ENCODE peak calls at places on chromosome 20, in four cellular contexts. One of them, this sample, is unnamed.

GRCh38 chr20:23295934-23296333 is 54.7 kb upstream of the NXT1 start:
- DNase-seq in HCT116: no peak
- DNase-seq in GM12878: no peak
- DNase-seq in ovary: no peak
- DNase-seq in this sample: peak; percentile 15

GRCh38 chr20:49698477-49698876 is 15.2 kb downstream of the B4GALT5 start:
- DNase-seq in HCT116: no peak
- DNase-seq in GM12878: no peak
- DNase-seq in ovary: no peak
- DNase-seq in this sample: no peak

GRCh38 chr20:43536041-43536816 is 22.6 kb upstream of the SGK2 start:
- DNase-seq in HCT116: no peak
- DNase-seq in GM12878: no peak
- DNase-seq in ovary: no peak
- DNase-seq in this sample: no peak

GRCh38 chr20:23497458-23498026 is 6.6 kb downstream of the CST8 start:
- DNase-seq in HCT116: no peak
- DNase-seq in GM12878: peak; percentile 17
- DNase-seq in ovary: no peak
- DNase-seq in this sample: no peak

GRCh38 chr20:53833333-53834043 is 236.9 kb downstream of the BCAS1 start:
- DNase-seq in HCT116: no peak
- DNase-seq in GM12878: no peak
- DNase-seq in ovary: no peak
- DNase-seq in this sample: no peak

GRCh38 chr20:54510546-54511129 is 35.2 kb downstream of the DOK5 start:
- DNase-seq in HCT116: no peak
- DNase-seq in GM12878: no peak
- DNase-seq in ovary: no peak
- DNase-seq in this sample: no peak

GRCh38 chr20:60138263-60139127 is 180.3 kb downstream of the CDH26 start:
- DNase-seq in HCT116: no peak
- DNase-seq in GM12878: no peak
- DNase-seq in ovary: peak; percentile 39
- DNase-seq in this sample: no peak

GRCh38 chr20:44142416-44142815 is 44.6 kb downstream of the JPH2 start:
- DNase-seq in HCT116: no peak
- DNase-seq in GM12878: no peak
- DNase-seq in ovary: no peak
- DNase-seq in this sample: no peak

GRCh38 chr20:35312348-35312747 is 20.1 kb upstream of the FAM83C start:
- DNase-seq in HCT116: peak; percentile 62
- DNase-seq in GM12878: peak; percentile 7
- DNase-seq in ovary: no peak
- DNase-seq in this sample: no peak

GRCh38 chr20:33963756-33964155 is 30.0 kb upstream of the RALY start:
- DNase-seq in HCT116: no peak
- DNase-seq in GM12878: no peak
- DNase-seq in ovary: no peak
- DNase-seq in this sample: peak; percentile 64

GRCh38 chr20:35030136-35030535 is 62.5 kb downstream of the TRPC4AP start:
- DNase-seq in HCT116: no peak
- DNase-seq in GM12878: no peak
- DNase-seq in ovary: no peak
- DNase-seq in this sample: no peak

GRCh38 chr20:34037121-34037520 is 43.4 kb downstream of the RALY start:
- DNase-seq in HCT116: no peak
- DNase-seq in GM12878: no peak
- DNase-seq in ovary: peak; percentile 25
- DNase-seq in this sample: no peak

GRCh38 chr20:32968833-32969241 is 35.4 kb downstream of the SUN5 start:
- DNase-seq in HCT116: no peak
- DNase-seq in GM12878: no peak
- DNase-seq in ovary: no peak
- DNase-seq in this sample: no peak

GRCh38 chr20:20410678-20411077 is 42.8 kb downstream of the INSM1 start:
- DNase-seq in HCT116: no peak
- DNase-seq in GM12878: no peak
- DNase-seq in ovary: peak; percentile 32
- DNase-seq in this sample: no peak

GRCh38 chr20:23205656-23206055 is 119.5 kb upstream of the CD93 start:
- DNase-seq in HCT116: no peak
- DNase-seq in GM12878: no peak
- DNase-seq in ovary: no peak
- DNase-seq in this sample: peak; percentile 75

GRCh38 chr20:23294166-23294565 is 56.4 kb upstream of the NXT1 start:
- DNase-seq in HCT116: no peak
- DNase-seq in GM12878: no peak
- DNase-seq in ovary: no peak
- DNase-seq in this sample: no peak

GRCh38 chr20:7585126-7585679 is 355.1 kb downstream of the HAO1 start:
- DNase-seq in HCT116: no peak
- DNase-seq in GM12878: no peak
- DNase-seq in ovary: no peak
- DNase-seq in this sample: no peak

GRCh38 chr20:3173582-3174441 is 463 bp upstream of the LZTS3 start:
- DNase-seq in HCT116: peak; percentile 38
- DNase-seq in GM12878: no peak
- DNase-seq in ovary: peak; percentile 94
- DNase-seq in this sample: peak; percentile 98

GRCh38 chr20:38291961-38292360 is 12.0 kb upstream of the BPI start:
- DNase-seq in HCT116: no peak
- DNase-seq in GM12878: no peak
- DNase-seq in ovary: no peak
- DNase-seq in this sample: no peak

GRCh38 chr20:59962155-59962554 is 3.9 kb downstream of the CDH26 start:
- DNase-seq in HCT116: no peak
- DNase-seq in GM12878: no peak
- DNase-seq in ovary: no peak
- DNase-seq in this sample: no peak

GRCh38 chr20:18052856-18053255 is 4.9 kb downstream of the OVOL2 start:
- DNase-seq in HCT116: no peak
- DNase-seq in GM12878: no peak
- DNase-seq in ovary: no peak
- DNase-seq in this sample: no peak

GRCh38 chr20:3927486-3928291 is 38.5 kb downstream of the PANK2 start:
- DNase-seq in HCT116: no peak
- DNase-seq in GM12878: no peak
- DNase-seq in ovary: no peak
- DNase-seq in this sample: peak; percentile 81

GRCh38 chr20:61520761-61521460 is 268.9 kb downstream of the CDH4 start:
- DNase-seq in HCT116: no peak
- DNase-seq in GM12878: no peak
- DNase-seq in ovary: no peak
- DNase-seq in this sample: no peak

DNA sequence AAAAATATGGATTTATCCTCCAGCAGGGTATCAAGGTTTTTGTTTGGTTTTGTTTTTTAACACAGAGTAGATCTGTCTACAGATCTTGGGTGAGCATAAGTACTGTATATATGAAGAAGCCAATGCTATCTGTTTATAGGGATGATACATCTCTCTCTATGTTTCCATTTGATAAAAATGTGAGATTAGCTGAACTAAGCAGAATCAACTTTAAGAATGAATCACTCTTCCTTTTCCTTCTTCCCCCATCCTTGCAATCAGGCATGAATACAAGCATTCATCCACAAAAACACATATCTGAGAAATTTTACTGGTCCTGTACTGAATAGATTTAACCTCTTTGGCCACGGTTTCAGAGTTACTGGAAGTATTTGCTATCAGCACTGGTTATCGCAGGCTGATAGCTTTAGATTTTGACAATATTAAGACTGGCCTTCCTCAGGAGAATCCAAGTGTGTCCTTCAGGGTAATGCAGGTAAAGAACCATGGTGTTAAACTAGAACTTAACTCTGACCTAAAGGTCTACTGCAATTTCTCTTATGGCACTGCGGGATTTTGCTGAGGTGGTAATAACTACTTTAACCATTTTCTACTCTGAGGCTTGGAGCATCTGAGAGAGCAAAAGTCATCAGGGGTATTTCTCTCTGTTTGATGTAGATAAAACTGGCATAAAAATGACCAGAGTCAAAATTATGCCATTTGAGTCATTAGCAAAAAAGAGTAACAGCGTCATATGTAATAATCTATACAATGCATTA is 1.5 kb downstream of the SNAP25 start:
- DNase-seq in HCT116: no peak
- DNase-seq in GM12878: no peak
- DNase-seq in ovary: no peak
- DNase-seq in this sample: no peak
- H3K4me3 ChIP-seq in HCT116: no peak overlapping the region
- H3K4me3 ChIP-seq in GM12878: no peak overlapping the region
- H3K4me3 ChIP-seq in ovary: no peak overlapping the region
- H3K4me3 ChIP-seq in this sample: no peak overlapping the region

DNA sequence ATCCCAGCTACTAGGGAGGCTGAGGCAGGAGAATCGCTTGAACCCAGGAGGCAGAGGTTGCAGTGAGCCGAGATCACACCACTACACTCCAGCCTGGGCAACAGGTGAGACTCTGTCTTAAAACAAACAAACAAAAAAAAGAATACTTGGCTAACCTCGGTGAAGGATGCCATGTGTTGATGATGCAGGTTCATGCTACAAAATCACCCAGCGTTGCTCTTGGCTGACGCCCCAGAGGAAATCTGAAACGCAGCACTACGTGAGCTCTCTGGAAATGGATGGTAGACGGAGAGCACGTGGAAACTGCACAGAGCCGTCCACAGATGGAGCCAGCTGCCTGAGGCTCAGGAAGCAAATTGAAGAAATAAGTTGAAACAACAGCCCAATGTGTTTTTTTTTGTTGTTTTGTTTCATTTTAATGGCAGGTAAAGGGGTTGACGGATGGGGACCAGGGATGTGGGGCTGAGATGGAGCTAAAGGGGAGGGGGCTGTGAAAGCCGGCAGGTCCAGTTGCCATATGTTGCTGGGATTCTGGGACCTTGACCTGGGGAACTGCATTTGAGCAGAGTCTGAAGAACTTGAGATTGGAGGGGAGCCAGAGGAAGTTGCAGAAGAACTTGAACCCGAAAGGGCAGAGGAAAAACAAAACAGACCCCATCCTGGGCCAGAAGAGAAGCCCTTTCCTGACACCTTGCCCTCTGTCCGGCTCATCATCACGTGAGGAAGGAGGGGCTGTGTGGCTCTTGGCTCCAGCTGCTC is 12.8 kb upstream of the MANBAL start:
- DNase-seq in HCT116: no peak
- DNase-seq in GM12878: no peak
- DNase-seq in ovary: peak; percentile 85
- DNase-seq in this sample: peak; percentile 88
- TF ChIP-seq CTCF in HCT116: peak; percentile 31
- TF ChIP-seq CTCF in GM12878: peak; percentile 69
- TF ChIP-seq CTCF in ovary: no peak
- TF ChIP-seq CTCF in this sample: no peak

GRCh38 chr20:62899633-62900051 is 26.7 kb downstream of the DIDO1 start:
- DNase-seq in HCT116: no peak
- DNase-seq in GM12878: no peak
- DNase-seq in ovary: no peak
- DNase-seq in this sample: no peak

GRCh38 chr20:62898970-62899632 is 27.2 kb downstream of the DIDO1 start:
- DNase-seq in HCT116: no peak
- DNase-seq in GM12878: no peak
- DNase-seq in ovary: no peak
- DNase-seq in this sample: no peak

GRCh38 chr20:62900052-62900691 is 26.1 kb downstream of the DIDO1 start:
- DNase-seq in HCT116: peak; percentile 23
- DNase-seq in GM12878: no peak
- DNase-seq in ovary: peak; percentile 77
- DNase-seq in this sample: peak; percentile 95

GRCh38 chr20:62901891-62902290 is 24.4 kb downstream of the DIDO1 start:
- DNase-seq in HCT116: no peak
- DNase-seq in GM12878: no peak
- DNase-seq in ovary: no peak
- DNase-seq in this sample: no peak

GRCh38 chr20:62900692-62901584 is 25.4 kb downstream of the DIDO1 start:
- DNase-seq in HCT116: no peak
- DNase-seq in GM12878: no peak
- DNase-seq in ovary: no peak
- DNase-seq in this sample: no peak
- TF ChIP-seq POLR2A in HCT116: no peak
- TF ChIP-seq POLR2A in GM12878: peak; percentile 26
- TF ChIP-seq POLR2A in ovary: no peak
- TF ChIP-seq POLR2A in this sample: no peak

GRCh38 chr20:1489764-1490436 is 1.3 kb downstream of the SIRPB2 start:
- DNase-seq in HCT116: peak; percentile 41
- DNase-seq in GM12878: no peak
- DNase-seq in ovary: no peak
- DNase-seq in this sample: peak; percentile 60
- H3K4me3 ChIP-seq in HCT116: peak overlapping the region; percentile 21
- H3K4me3 ChIP-seq in GM12878: no peak overlapping the region
- H3K4me3 ChIP-seq in ovary: no peak overlapping the region
- H3K4me3 ChIP-seq in this sample: no peak overlapping the region

GRCh38 chr20:40255368-40255767 is 433.7 kb downstream of the MAFB start:
- DNase-seq in HCT116: no peak
- DNase-seq in GM12878: no peak
- DNase-seq in ovary: no peak
- DNase-seq in this sample: no peak

GRCh38 chr20:40249805-40250204 is 439.2 kb downstream of the MAFB start:
- DNase-seq in HCT116: no peak
- DNase-seq in GM12878: no peak
- DNase-seq in ovary: no peak
- DNase-seq in this sample: no peak

GRCh38 chr20:40245829-40246228 is 443.2 kb downstream of the MAFB start:
- DNase-seq in HCT116: no peak
- DNase-seq in GM12878: no peak
- DNase-seq in ovary: no peak
- DNase-seq in this sample: no peak

GRCh38 chr20:40254023-40254772 is 434.8 kb downstream of the MAFB start:
- DNase-seq in HCT116: no peak
- DNase-seq in GM12878: no peak
- DNase-seq in ovary: peak; percentile 26
- DNase-seq in this sample: no peak

DNA sequence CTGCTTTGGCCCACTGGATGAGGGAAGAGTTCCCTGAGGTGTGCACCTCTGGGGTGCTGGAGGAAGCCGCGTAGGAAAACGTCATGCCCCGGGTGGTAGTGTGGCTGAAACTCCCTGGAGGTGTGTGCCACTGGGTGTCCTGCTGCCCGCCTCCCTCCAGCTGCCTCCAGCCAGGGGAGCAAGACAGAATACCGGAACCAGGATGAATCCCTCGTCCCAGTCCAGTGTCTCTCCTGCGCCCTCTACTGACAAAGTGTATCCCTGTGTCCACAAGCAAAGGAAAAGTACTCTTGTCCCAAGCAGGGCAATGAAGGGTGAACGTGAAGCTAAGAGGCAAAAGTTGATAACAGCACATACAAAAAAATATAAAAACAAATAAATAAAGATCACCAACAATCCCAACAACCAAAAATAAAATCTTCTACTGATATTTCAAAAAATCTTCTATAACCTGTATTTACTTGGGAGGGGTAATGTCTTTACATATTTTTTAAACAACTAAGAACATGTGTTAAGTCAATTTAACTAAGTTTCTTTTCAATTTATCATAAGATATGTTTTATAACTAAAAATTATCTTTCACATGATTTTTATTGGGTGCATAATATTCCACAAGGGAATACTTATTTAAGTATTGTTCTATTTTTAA is 437.6 kb downstream of the MAFB start:
- DNase-seq in HCT116: peak; percentile 37
- DNase-seq in GM12878: no peak
- DNase-seq in ovary: no peak
- DNase-seq in this sample: no peak
- TF ChIP-seq CTCF in HCT116: peak; percentile 30
- TF ChIP-seq CTCF in GM12878: peak; percentile 50
- TF ChIP-seq CTCF in ovary: no peak
- TF ChIP-seq CTCF in this sample: no peak

This sample was measured in lower leg skin.